ENCODE peak calls at places on chromosome 6, in ten cellular contexts. I, E, U, K, B, M, H, F, X and N are unnamed samples.

GRCh38 chr6:7561153-7561964 is 19.9 kb downstream of the DSP start:
- DNase-seq in I (no peak), E (no peak), U (no peak), K (peak), B (peak), M (no peak), H (peak), F (peak), X (peak), N (no peak)

GRCh38 chr6:100257661-100258395 is 206.9 kb downstream of the SIM1 start:
- DNase-seq in I (peak), E (no peak), U (peak), K (peak), B (no peak), M (no peak), H (no peak), F (peak), X (no peak), N (no peak)

GRCh38 chr6:43213431-43213830 is 15.8 kb downstream of the DNPH1 start:
- DNase-seq in I (no peak), E (no peak), U (no peak), K (no peak), B (no peak), M (no peak), H (no peak), F (no peak), X (no peak), N (no peak)

GRCh38 chr6:125789576-125790402 is 971 bp upstream of the NCOA7 start:
- DNase-seq in I (no peak), E (peak), U (peak), K (peak), B (peak), M (no peak), H (no peak), F (no peak), X (no peak), N (peak)

GRCh38 chr6:25254671-25255070 is 24.5 kb upstream of the CARMIL1 start:
- DNase-seq in I (no peak), E (no peak), U (no peak), K (peak), B (no peak), M (no peak), H (no peak), F (no peak), X (no peak), N (no peak)

GRCh38 chr6:35248300-35248699 is 11.2 kb upstream of the ZNF76 start:
- DNase-seq in I (no peak), E (no peak), U (no peak), K (peak), B (no peak), M (no peak), H (no peak), F (no peak), X (no peak), N (no peak)

GRCh38 chr6:16049178-16049577 is 79.7 kb upstream of the MYLIP start:
- DNase-seq in I (no peak), E (no peak), U (no peak), K (no peak), B (no peak), M (no peak), H (no peak), F (no peak), X (no peak), N (no peak)

GRCh38 chr6:35611235-35611634 is 77.5 kb downstream of the FKBP5 start:
- DNase-seq in I (no peak), E (no peak), U (no peak), K (peak), B (no peak), M (no peak), H (no peak), F (no peak), X (no peak), N (no peak)

GRCh38 chr6:127173541-127173940 is 55.1 kb downstream of the RSPO3 start:
- DNase-seq in I (no peak), E (no peak), U (no peak), K (peak), B (no peak), M (no peak), H (no peak), F (no peak), X (no peak), N (no peak)

GRCh38 chr6:35514587-35514986 is 1.9 kb upstream of the TULP1 start:
- DNase-seq in I (no peak), E (no peak), U (no peak), K (no peak), B (no peak), M (no peak), H (no peak), F (no peak), X (no peak), N (no peak)

GRCh38 chr6:116556065-116556464 is 2.5 kb downstream of the CALHM4 start:
- DNase-seq in I (no peak), E (no peak), U (no peak), K (peak), B (no peak), M (no peak), H (peak), F (peak), X (no peak), N (no peak)

GRCh38 chr6:114084327-114084890 is 113.5 kb upstream of the HDAC2 start:
- DNase-seq in I (no peak), E (no peak), U (no peak), K (peak), B (no peak), M (no peak), H (no peak), F (no peak), X (no peak), N (no peak)

GRCh38 chr6:32111424-32112066 is 2.4 kb upstream of the TNXB start:
- DNase-seq in I (no peak), E (no peak), U (no peak), K (no peak), B (no peak), M (no peak), H (no peak), F (no peak), X (no peak), N (no peak)

GRCh38 chr6:160790028-160790792 is 88.2 kb downstream of the PLG start:
- DNase-seq in I (no peak), E (no peak), U (peak), K (peak), B (no peak), M (no peak), H (no peak), F (no peak), X (no peak), N (no peak)

GRCh38 chr6:113860165-113860955 is 3.2 kb downstream of the MARCKS start:
- DNase-seq in I (no peak), E (peak), U (peak), K (peak), B (peak), M (peak), H (peak), F (peak), X (peak), N (no peak)

GRCh38 chr6:116287668-116288282 is 8.0 kb upstream of the TSPYL1 start:
- DNase-seq in I (no peak), E (no peak), U (peak), K (peak), B (no peak), M (no peak), H (peak), F (peak), X (no peak), N (no peak)

GRCh38 chr6:169997930-169998218 is 246.5 kb downstream of the ERMARD start:
- DNase-seq in I (no peak), E (no peak), U (no peak), K (no peak), B (no peak), M (no peak), H (no peak), F (no peak), X (no peak), N (peak)

GRCh38 chr6:692356-692851 is 535 bp downstream of the EXOC2 start:
- DNase-seq in I (peak), E (peak), U (peak), K (peak), B (peak), M (no peak), H (peak), F (peak), X (peak), N (peak)

GRCh38 chr6:35213161-35213823 is 464 bp upstream of the SCUBE3 start:
- DNase-seq in I (no peak), E (no peak), U (peak), K (no peak), B (no peak), M (no peak), H (no peak), F (no peak), X (peak), N (no peak)

GRCh38 chr6:84272298-84272697 is 44.9 kb upstream of the CEP162 start:
- DNase-seq in I (no peak), E (no peak), U (no peak), K (no peak), B (no peak), M (no peak), H (no peak), F (no peak), X (no peak), N (no peak)

GRCh38 chr6:44386364-44386928 is 1.1 kb upstream of the CDC5L start:
- DNase-seq in I (no peak), E (no peak), U (no peak), K (no peak), B (peak), M (no peak), H (peak), F (no peak), X (no peak), N (no peak)

GRCh38 chr6:43782764-43783513 is 12.9 kb downstream of the VEGFA start:
- DNase-seq in I (no peak), E (no peak), U (no peak), K (no peak), B (no peak), M (no peak), H (no peak), F (no peak), X (no peak), N (no peak)

GRCh38 chr6:41150671-41151070 is 3.5 kb downstream of the TREML1 start:
- DNase-seq in I (no peak), E (no peak), U (no peak), K (no peak), B (no peak), M (no peak), H (no peak), F (no peak), X (no peak), N (no peak)

GRCh38 chr6:16019462-16019861 is 109.4 kb upstream of the MYLIP start:
- DNase-seq in I (no peak), E (no peak), U (no peak), K (no peak), B (no peak), M (no peak), H (no peak), F (no peak), X (no peak), N (no peak)

GRCh38 chr6:153076431-153076830 is 54.7 kb downstream of the RGS17 start:
- DNase-seq in I (no peak), E (no peak), U (no peak), K (peak), B (no peak), M (no peak), H (no peak), F (no peak), X (no peak), N (no peak)

GRCh38 chr6:110296151-110297028 is 61.8 kb downstream of the METTL24 start:
- DNase-seq in I (no peak), E (no peak), U (no peak), K (no peak), B (no peak), M (no peak), H (no peak), F (no peak), X (no peak), N (no peak)

GRCh38 chr6:144439016-144439415 is 153.9 kb downstream of the UTRN start:
- DNase-seq in I (no peak), E (no peak), U (no peak), K (peak), B (no peak), M (no peak), H (no peak), F (no peak), X (no peak), N (no peak)

DNA sequence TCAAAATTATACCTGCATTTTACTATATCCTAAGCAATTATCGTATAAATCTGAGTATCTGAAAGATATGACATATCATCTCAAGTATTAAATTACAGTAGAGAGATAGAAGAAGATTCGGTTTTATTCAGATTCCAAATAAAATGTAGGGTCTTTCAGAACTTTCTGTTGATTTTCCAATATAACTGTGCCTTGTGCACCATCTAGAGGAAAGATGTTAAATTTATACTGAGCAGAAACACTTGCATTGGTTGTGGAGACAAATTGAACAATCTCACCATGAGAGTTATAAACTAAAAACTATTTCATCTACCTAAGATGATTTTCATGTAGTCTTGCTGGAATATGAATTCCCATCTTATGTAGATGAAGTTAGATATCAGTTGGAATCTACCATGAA is 26.8 kb upstream of the HSF2 start:
- DNase-seq in I (no peak), E (no peak), U (no peak), K (peak), B (no peak), M (no peak), H (no peak), F (no peak), X (no peak), N (no peak)
- TF ChIP-seq CTCF in I (no peak), E (no peak), U (peak), K (peak), B (peak), M (peak), H (peak), F (peak), X (peak), N (no peak)

DNA sequence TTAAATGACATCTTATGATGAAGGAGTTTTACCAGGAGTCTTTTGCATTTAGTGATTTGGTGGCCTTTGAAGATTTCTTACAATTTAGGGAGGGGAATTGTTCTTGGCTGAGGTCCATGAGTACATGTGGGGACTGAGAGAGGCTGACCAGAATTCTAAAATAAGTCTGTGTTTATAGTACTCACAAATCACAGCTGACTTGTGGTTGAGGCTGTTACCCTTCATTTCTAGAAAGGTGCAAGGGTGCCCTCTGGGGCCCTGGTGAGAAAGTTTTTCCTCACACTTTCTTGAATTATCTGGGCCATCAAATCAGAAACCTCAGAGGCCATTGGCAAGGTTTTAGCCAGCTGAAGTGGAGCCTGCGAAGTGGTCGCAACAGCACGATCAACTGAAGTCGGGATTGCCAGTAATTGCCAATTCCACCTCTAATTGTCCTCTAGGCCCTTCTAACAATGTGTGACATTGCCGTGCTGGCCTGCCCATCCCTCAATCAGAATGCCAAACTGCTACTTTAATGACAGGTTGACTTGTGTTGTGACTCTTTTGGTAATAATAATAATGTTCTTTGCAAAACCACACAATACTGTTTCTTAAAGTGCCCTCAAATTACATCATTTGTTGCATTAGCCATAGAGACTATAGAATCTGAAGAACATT is 221.6 kb downstream of the OGFRL1 start:
- DNase-seq in I (no peak), E (no peak), U (peak), K (peak), B (peak), M (no peak), H (peak), F (peak), X (no peak), N (no peak)
- TF ChIP-seq CTCF in I (peak), E (no peak), U (peak), K (peak), B (peak), M (peak), H (peak), F (peak), X (peak), N (no peak)

GRCh38 chr6:13429406-13429753 is 58.0 kb downstream of the GFOD1 start:
- DNase-seq in I (no peak), E (no peak), U (no peak), K (no peak), B (no peak), M (no peak), H (no peak), F (no peak), X (no peak), N (no peak)

GRCh38 chr6:13427346-13427745 is 60.1 kb downstream of the GFOD1 start:
- DNase-seq in I (peak), E (no peak), U (no peak), K (no peak), B (no peak), M (no peak), H (no peak), F (no peak), X (no peak), N (peak)

GRCh38 chr6:13425971-13426931 is 61.1 kb downstream of the GFOD1 start:
- DNase-seq in I (peak), E (no peak), U (no peak), K (peak), B (no peak), M (no peak), H (peak), F (peak), X (no peak), N (no peak)

GRCh38 chr6:13428528-13429405 is 58.6 kb downstream of the GFOD1 start:
- DNase-seq in I (peak), E (peak), U (no peak), K (no peak), B (no peak), M (no peak), H (no peak), F (no peak), X (no peak), N (no peak)

DNA sequence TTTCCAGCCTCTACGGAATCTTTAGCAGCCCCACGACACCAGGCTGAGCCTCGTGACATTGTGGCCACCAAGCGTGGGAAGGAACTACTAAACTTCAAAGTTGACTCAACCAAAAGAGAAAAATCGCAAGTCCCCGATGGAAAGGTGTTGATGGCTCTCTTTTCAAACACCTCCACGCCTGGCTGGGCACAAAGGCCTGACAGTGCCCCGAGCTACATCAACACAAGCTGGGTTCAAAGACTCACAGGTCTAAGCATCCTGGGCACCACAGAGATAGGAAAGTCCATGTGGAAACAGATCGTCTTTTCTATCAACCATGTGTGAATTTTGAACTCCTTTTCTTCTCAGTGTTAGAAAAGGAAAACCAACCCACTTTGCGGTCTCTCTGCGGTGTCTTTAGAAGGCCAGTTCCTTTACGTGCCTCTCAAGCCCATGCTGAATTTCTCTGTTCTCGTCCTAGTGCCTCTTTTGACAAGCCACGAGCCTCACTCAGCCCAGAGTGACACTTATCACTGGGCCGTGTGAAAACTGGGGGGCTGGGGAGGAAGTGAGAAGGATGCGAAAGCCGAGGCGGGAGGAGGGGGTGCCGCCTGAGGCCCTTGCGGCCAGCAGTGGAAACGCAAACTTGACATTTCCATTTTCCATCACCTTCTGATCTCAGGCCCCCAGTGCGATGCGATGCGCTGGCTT is 59.4 kb downstream of the GFOD1 start:
- DNase-seq in I (peak), E (peak), U (no peak), K (no peak), B (peak), M (no peak), H (no peak), F (no peak), X (no peak), N (peak)
- TF ChIP-seq CTCF in I (peak), E (no peak), U (peak), K (no peak), B (no peak), M (no peak), H (no peak), F (no peak), X (peak), N (peak)

GRCh38 chr6:131602913-131603312 is 25.1 kb downstream of the MED23 start:
- DNase-seq in I (no peak), E (no peak), U (no peak), K (peak), B (no peak), M (no peak), H (peak), F (peak), X (no peak), N (no peak)

GRCh38 chr6:131592935-131593334 is 19.9 kb downstream of the ARG1 start:
- DNase-seq in I (no peak), E (no peak), U (no peak), K (no peak), B (no peak), M (no peak), H (no peak), F (no peak), X (no peak), N (no peak)

GRCh38 chr6:131594074-131594473 is 21.0 kb downstream of the ARG1 start:
- DNase-seq in I (no peak), E (no peak), U (no peak), K (no peak), B (no peak), M (no peak), H (no peak), F (no peak), X (no peak), N (no peak)

GRCh38 chr6:131600696-131601095 is 27.3 kb downstream of the MED23 start:
- DNase-seq in I (no peak), E (no peak), U (no peak), K (no peak), B (no peak), M (no peak), H (no peak), F (no peak), X (no peak), N (no peak)

DNA sequence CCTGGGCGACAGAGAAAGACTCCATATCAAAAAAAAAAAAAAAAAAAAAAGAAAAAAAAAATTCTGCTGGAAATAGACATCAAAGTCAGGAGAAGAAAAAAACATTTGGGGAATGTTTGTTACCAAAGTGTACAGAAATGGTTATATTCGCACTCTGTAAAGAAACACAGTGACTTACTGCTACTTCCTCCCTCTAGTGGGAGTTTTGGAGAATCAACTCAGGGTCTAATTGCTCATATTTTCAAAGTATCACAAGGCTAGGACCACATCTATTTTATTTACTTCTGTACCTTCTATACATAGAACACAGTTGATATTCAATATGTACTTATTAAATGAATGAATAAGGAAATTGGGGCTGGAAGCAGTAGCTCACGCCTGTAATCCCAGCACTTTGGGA is 24.4 kb downstream of the ARG1 start:
- DNase-seq in I (no peak), E (no peak), U (no peak), K (peak), B (no peak), M (no peak), H (peak), F (peak), X (no peak), N (no peak)
- TF ChIP-seq CTCF in I (peak), E (no peak), U (peak), K (peak), B (peak), M (no peak), H (peak), F (peak), X (peak), N (peak)

GRCh38 chr6:2596222-2596621 is 154.5 kb downstream of the MYLK4 start:
- DNase-seq in I (no peak), E (no peak), U (peak), K (no peak), B (no peak), M (no peak), H (no peak), F (no peak), X (no peak), N (no peak)
- TF ChIP-seq CTCF in I (peak), E (no peak), U (peak), K (no peak), B (no peak), M (no peak), H (no peak), F (peak), X (peak), N (no peak)